ENCODE peak calls at places on chromosomes 6 and 20, in seven cellular contexts. P, U, H, T, L, K and G are unnamed samples.

GRCh38 chr6:1384549-1385128 is 4.7 kb upstream of the FOXF2 start:
- DNase-seq in P (no peak), U (no peak), H (no peak), T (no peak), L (no peak), K (no peak), G (no peak)

GRCh38 chr6:43303751-43304331 is 4.8 kb downstream of the CRIP3 start:
- DNase-seq in P (no peak), U (no peak), H (no peak), T (no peak), L (no peak), K (no peak), G (no peak)

GRCh38 chr6:166237611-166238010 is 70.0 kb upstream of the TBXT start:
- DNase-seq in P (no peak), U (no peak), H (no peak), T (no peak), L (no peak), K (no peak), G (no peak)

GRCh38 chr20:48769111-48769879 is 58.5 kb downstream of the PREX1 start:
- DNase-seq in P (no peak), U (peak), H (peak), T (no peak), L (no peak), K (no peak), G (no peak)

GRCh38 chr6:42962502-42963178 is 2.1 kb downstream of the GNMT start:
- DNase-seq in P (no peak), U (no peak), H (no peak), T (no peak), L (no peak), K (no peak), G (no peak)

GRCh38 chr6:152401978-152402377 is 235.2 kb downstream of the SYNE1 start:
- DNase-seq in P (no peak), U (no peak), H (no peak), T (peak), L (peak), K (no peak), G (no peak)

GRCh38 chr20:19211252-19211651 is 1.2 kb upstream of the SLC24A3 start:
- DNase-seq in P (no peak), U (no peak), H (no peak), T (no peak), L (no peak), K (no peak), G (no peak)

GRCh38 chr20:19893356-19893755 is 123.8 kb upstream of the NAA20 start:
- DNase-seq in P (no peak), U (no peak), H (no peak), T (no peak), L (no peak), K (no peak), G (no peak)

GRCh38 chr6:24925661-24926060 is 10.1 kb downstream of the RIPOR2 start:
- DNase-seq in P (no peak), U (no peak), H (no peak), T (no peak), L (no peak), K (no peak), G (no peak)

GRCh38 chr6:109081026-109081425 is 13.6 kb downstream of the SESN1 start:
- DNase-seq in P (no peak), U (no peak), H (no peak), T (no peak), L (no peak), K (no peak), G (no peak)

GRCh38 chr6:119256978-119257462 is 92.5 kb downstream of the MAN1A1 start:
- DNase-seq in P (no peak), U (no peak), H (no peak), T (no peak), L (no peak), K (no peak), G (no peak)